ENCODE peak calls at places on chromosomes 12 and 14, in four cellular contexts. S is SK-N-SH, A is HCT116, U is breast epithelium. Y is an unnamed sample.
A peak's percentile ranks its signal among the peaks of the same experiment; 100 is the strongest.

GRCh38 chr14:87805315-87805723 is 187.7 kb downstream of the GALC start:
- DNase-seq in S (peak; percentile 41), A (no peak), U (no peak), Y (peak; percentile 11)

GRCh38 chr14:58408681-58409080 is 13.0 kb downstream of the TOMM20L start:
- DNase-seq in S (no peak), A (no peak), U (no peak), Y (no peak)

GRCh38 chr12:7113389-7113871 is 4.4 kb upstream of the C1RL start:
- DNase-seq in S (peak; percentile 61), A (no peak), U (no peak), Y (no peak)

GRCh38 chr12:10540776-10541205 is 35.1 kb downstream of the EIF2S3B start:
- DNase-seq in S (no peak), A (no peak), U (no peak), Y (no peak)

GRCh38 chr14:92960706-92961566 is 38.0 kb downstream of the CHGA start:
- DNase-seq in S (no peak), A (peak; percentile 32), U (no peak), Y (no peak)

GRCh38 chr14:84029246-84029645 is 1500.7 kb upstream of the FLRT2 start:
- DNase-seq in S (no peak), A (no peak), U (no peak), Y (no peak)

GRCh38 chr14:59354666-59355065 is 110.5 kb downstream of the GPR135 start:
- DNase-seq in S (no peak), A (no peak), U (no peak), Y (no peak)

GRCh38 chr12:109476807-109477184 is 304 bp downstream of the KCTD10 start:
- DNase-seq in S (no peak), A (no peak), U (no peak), Y (peak; percentile 15)

GRCh38 chr12:39448038-39448437 is 5.1 kb upstream of the KIF21A start:
- DNase-seq in S (no peak), A (no peak), U (no peak), Y (no peak)

GRCh38 chr12:122366685-122367475 is 55.6 kb downstream of the CLIP1 start:
- DNase-seq in S (no peak), A (peak; percentile 78), U (no peak), Y (peak; percentile 6)

GRCh38 chr14:57982802-57983201 is 116.9 kb upstream of the SLC35F4 start:
- DNase-seq in S (no peak), A (no peak), U (no peak), Y (no peak)

GRCh38 chr12:84642201-84642600 is 270.4 kb downstream of the SLC6A15 start:
- DNase-seq in S (no peak), A (no peak), U (no peak), Y (no peak)

GRCh38 chr14:105774001-105774400 is 247.6 kb downstream of the TMEM121 start:
- DNase-seq in S (no peak), A (no peak), U (no peak), Y (no peak)

GRCh38 chr12:107492393-107493134 is 193.0 kb upstream of the PWP1 start:
- DNase-seq in S (no peak), A (no peak), U (no peak), Y (peak; percentile 60)

GRCh38 chr14:104306450-104307040 is 168.2 kb downstream of the KIF26A start:
- DNase-seq in S (no peak), A (no peak), U (no peak), Y (no peak)

GRCh38 chr14:71344506-71344905 is 437.2 kb downstream of the PCNX1 start:
- DNase-seq in S (no peak), A (no peak), U (no peak), Y (no peak)

GRCh38 chr14:71556730-71557129 is 375.5 kb upstream of the RGS6 start:
- DNase-seq in S (no peak), A (no peak), U (no peak), Y (no peak)

GRCh38 chr12:30197392-30198047 is 413.8 kb upstream of the TMTC1 start:
- DNase-seq in S (no peak), A (no peak), U (no peak), Y (no peak)

GRCh38 chr14:24612186-24612585 is 2.7 kb upstream of the GZMH start:
- DNase-seq in S (no peak), A (no peak), U (no peak), Y (peak; percentile 25)

GRCh38 chr12:116556964-116557706 is 2.0 kb upstream of the MAP1LC3B2 start:
- DNase-seq in S (no peak), A (no peak), U (no peak), Y (no peak)

GRCh38 chr14:47194051-47194450 is 481.4 kb downstream of the MDGA2 start:
- DNase-seq in S (no peak), A (no peak), U (no peak), Y (no peak)

GRCh38 chr12:1525858-1526257 is 68.5 kb downstream of the FBXL14 start:
- DNase-seq in S (no peak), A (no peak), U (no peak), Y (no peak)

GRCh38 chr12:81125691-81126090 is 47.8 kb downstream of the ACSS3 start:
- DNase-seq in S (no peak), A (no peak), U (no peak), Y (no peak)

GRCh38 chr14:86035882-86036281 is 505.9 kb downstream of the FLRT2 start:
- DNase-seq in S (peak; percentile 19), A (no peak), U (no peak), Y (peak; percentile 26)

GRCh38 chr12:28191018-28191595 is 851 bp downstream of the CCDC91 start:
- DNase-seq in S (peak; percentile 21), A (no peak), U (no peak), Y (peak; percentile 26)

GRCh38 chr12:14514946-14515345 is 52.7 kb downstream of the PLBD1 start:
- DNase-seq in S (no peak), A (no peak), U (no peak), Y (no peak)

GRCh38 chr14:71377099-71377498 is 469.8 kb downstream of the PCNX1 start:
- DNase-seq in S (no peak), A (no peak), U (no peak), Y (no peak)

GRCh38 chr12:47237751-47238211 is 158.0 kb upstream of the AMIGO2 start:
- DNase-seq in S (no peak), A (no peak), U (no peak), Y (no peak)

GRCh38 chr14:91234791-91235114 is 9.8 kb downstream of the GPR68 start:
- DNase-seq in S (no peak), A (no peak), U (no peak), Y (no peak)

GRCh38 chr14:102215071-102215470 is 75.4 kb downstream of the WDR20 start:
- DNase-seq in S (no peak), A (no peak), U (no peak), Y (no peak)
- TF ChIP-seq POLR2AphosphoS5 in S (no peak), A (no peak), U (no peak), Y (no peak)

DNA sequence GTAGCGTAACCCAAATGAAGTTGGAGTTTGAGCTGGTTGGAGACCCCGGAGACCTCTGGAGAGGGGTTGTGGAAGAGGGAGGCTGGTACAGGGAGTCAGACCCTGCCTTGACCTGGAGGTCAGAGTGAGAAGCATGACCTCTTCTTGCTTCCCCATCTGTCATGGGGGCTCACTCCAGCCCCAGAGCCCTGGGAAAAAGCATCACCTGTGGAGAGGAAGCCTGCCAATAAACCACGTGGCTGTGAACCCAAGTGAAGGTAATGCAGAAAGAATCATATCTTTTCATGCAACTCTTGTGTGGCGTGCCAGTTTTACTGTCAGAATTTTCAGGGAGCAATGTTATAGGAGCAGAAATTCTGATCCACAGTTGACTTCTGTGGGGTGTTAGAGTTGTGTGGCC is 178.5 kb upstream of the PRICKLE1 start:
- DNase-seq in S (no peak), A (no peak), U (no peak), Y (no peak)
- TF ChIP-seq CTCF in S (no peak), A (no peak), U (no peak), Y (no peak)

DNA sequence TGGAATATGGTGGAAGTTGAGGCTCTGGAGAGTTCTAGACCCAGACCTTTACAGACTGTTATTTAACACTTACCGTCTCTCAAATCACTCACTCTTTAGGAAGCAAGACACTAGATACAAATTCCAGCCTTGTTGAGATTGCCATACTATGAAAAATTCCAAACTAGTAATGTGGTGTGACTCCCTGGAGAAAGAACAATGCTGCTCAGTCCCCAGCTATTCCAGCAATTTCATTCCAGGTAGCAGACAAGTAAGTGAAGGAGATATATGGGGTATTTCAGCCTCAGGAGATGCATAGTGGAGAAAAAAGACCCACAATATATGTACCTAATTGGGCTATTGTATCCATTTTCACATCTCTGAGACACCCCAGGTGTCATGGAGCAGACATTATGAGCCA is 678.9 kb upstream of the LMO3 start:
- DNase-seq in S (no peak), A (no peak), U (no peak), Y (no peak)
- H3K4me3 ChIP-seq in S (no peak overlapping the region), A (no peak overlapping the region), U (no peak overlapping the region), Y (no peak overlapping the region)

DNA sequence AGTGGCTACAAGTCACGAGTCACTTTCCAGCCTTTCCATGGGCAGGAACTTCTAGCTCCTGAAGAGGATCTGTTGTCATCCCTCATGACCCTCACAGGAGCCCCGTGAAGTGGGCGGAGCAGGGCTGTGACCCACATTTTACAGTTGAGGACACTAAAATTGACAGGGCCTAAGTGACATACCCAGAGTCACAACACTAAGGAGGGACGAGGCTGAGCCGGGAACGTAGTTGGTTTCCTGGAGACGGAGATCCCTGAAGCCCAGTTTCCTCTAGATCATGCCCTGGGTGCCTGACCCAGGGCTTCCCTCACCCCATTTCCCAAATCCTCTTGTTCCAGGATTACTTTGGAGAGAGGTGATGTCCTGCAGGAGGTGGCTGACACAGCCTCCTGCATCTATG is 45.8 kb upstream of the P2RX7 start:
- DNase-seq in S (no peak), A (no peak), U (no peak), Y (no peak)
- TF ChIP-seq POLR2AphosphoS5 in S (no peak), A (no peak), U (no peak), Y (no peak)

DNA sequence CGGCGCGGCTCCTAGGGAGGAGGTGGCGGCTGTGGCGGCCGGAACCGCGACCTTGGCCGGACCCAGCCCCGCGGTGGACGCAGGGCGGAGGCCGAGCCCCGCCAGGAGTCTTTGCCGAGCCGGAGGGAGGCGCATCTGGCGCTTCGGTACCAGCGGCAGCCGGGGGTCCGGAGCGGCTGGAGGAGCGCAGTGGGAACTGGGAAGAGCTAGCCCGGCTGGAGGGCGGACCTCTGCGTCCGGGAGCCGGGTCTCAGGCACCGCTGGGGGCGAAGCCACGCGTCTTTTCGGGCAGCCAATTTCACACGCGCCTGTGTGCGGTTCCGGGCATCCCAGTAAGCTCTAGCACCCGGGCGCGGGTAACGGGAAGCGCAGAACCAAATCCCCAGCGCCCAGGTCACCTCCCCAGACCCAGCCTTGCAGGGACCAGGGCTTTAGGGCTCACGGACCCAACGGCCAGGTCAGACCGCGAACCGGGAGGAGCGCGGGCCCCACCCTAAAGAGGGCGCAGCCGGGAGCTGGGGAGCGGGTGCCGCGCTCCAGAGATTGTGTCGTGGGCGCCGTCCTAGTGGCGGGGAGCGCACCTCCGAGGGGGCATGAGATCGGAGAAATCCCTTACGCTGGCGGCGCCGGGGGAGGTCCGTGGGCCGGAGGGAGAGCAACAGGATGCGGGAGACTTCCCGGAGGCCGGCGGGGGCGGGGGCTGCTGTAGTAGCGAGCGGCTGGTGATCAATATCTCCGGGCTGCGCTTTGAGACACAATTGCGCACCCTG is 89.4 kb downstream of the GALNT8 start:
- DNase-seq in S (peak; percentile 28), A (no peak), U (no peak), Y (no peak)
- TF ChIP-seq CTCF in S (no peak), A (no peak), U (no peak), Y (no peak)

Y was measured in HL-60.